ENCODE peak calls at places on chromosomes 13 and 19, in six cellular contexts. G is sigmoid colon, J is HL-60, B is breast epithelium, I is endothelial cell of umbilical vein, D is upper lobe of left lung. N is an unnamed sample.

GRCh38 chr19:38163419-38164290 is 60.4 kb downstream of the DPF1 start:
- DNase-seq in G (no peak), J (no peak), B (no peak), I (no peak), D (no peak), N (no peak)

GRCh38 chr19:51002542-51003311 is 1.3 kb upstream of the KLK8 start:
- DNase-seq in G (peak), J (no peak), B (no peak), I (no peak), D (no peak), N (no peak)

GRCh38 chr13:29893438-29893837 is 43.0 kb upstream of the UBL3 start:
- DNase-seq in G (no peak), J (no peak), B (no peak), I (no peak), D (no peak), N (no peak)

GRCh38 chr19:1967087-1967608 is 26.2 kb downstream of the CSNK1G2 start:
- DNase-seq in G (no peak), J (no peak), B (no peak), I (no peak), D (no peak), N (no peak)

GRCh38 chr13:83987394-83987793 is 105.1 kb upstream of the SLITRK1 start:
- DNase-seq in G (no peak), J (no peak), B (no peak), I (no peak), D (no peak), N (no peak)

GRCh38 chr13:112118451-112119064 is 51.6 kb downstream of the SOX1 start:
- DNase-seq in G (peak), J (no peak), B (no peak), I (no peak), D (no peak), N (no peak)

GRCh38 chr19:31018951-31019350 is 330.3 kb downstream of the TSHZ3 start:
- DNase-seq in G (no peak), J (no peak), B (no peak), I (no peak), D (no peak), N (no peak)

GRCh38 chr19:28685802-28686201 is 527.1 kb downstream of the UQCRFS1 start:
- DNase-seq in G (no peak), J (no peak), B (no peak), I (no peak), D (no peak), N (no peak)

GRCh38 chr19:409515-410242 is 732 bp upstream of the C2CD4C start:
- DNase-seq in G (peak), J (no peak), B (peak), I (no peak), D (peak), N (no peak)

GRCh38 chr19:51462276-51462675 is 4.0 kb upstream of the SIGLEC8 start:
- DNase-seq in G (peak), J (no peak), B (no peak), I (no peak), D (no peak), N (no peak)

GRCh38 chr13:107205318-107206112 is 637.6 kb upstream of the ARGLU1 start:
- DNase-seq in G (no peak), J (peak), B (peak), I (peak), D (peak), N (peak)

GRCh38 chr13:36778083-36778671 is 40.8 kb upstream of the RFXAP start:
- DNase-seq in G (no peak), J (no peak), B (no peak), I (no peak), D (no peak), N (no peak)

GRCh38 chr19:1278713-1279112 is 3.4 kb downstream of the FAM174C start:
- DNase-seq in G (no peak), J (no peak), B (no peak), I (no peak), D (no peak), N (no peak)

GRCh38 chr19:7655581-7655980 is 13.3 kb upstream of the RETN start:
- DNase-seq in G (no peak), J (peak), B (no peak), I (peak), D (peak), N (no peak)

GRCh38 chr19:7657047-7657779 is 11.6 kb upstream of the RETN start:
- DNase-seq in G (no peak), J (peak), B (no peak), I (no peak), D (peak), N (no peak)

GRCh38 chr19:7654401-7654800 is 14.4 kb upstream of the RETN start:
- DNase-seq in G (no peak), J (no peak), B (no peak), I (no peak), D (no peak), N (no peak)

GRCh38 chr19:7662657-7663056 is 6.2 kb upstream of the RETN start:
- DNase-seq in G (no peak), J (no peak), B (no peak), I (no peak), D (no peak), N (no peak)

DNA sequence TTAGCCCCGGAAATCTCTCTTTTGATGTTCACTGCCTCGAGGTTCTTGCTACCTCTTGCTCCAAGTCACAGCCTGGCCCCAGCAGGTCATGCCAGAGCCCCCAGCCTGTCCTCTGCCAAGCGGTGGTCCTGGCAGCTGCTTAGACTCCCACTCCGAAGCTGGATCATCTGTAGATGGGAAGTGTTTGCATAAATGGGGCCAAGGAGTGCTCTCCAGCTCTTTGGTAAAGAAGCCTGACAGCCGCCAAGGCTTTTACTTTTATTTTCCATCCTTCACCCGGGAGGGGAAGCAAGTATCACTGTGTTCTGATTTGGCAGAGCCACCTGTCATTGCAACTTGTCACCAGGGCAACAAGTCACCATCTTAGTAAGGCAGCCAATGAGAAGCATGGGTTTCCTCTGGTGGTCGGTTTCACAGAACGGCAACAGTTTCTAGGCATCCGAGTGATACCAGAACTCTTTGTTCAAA is 10.6 kb upstream of the RETN start:
- DNase-seq in G (no peak), J (no peak), B (no peak), I (no peak), D (peak), N (peak)
- TF ChIP-seq POLR2AphosphoS5 in G (no peak), J (no peak), B (no peak), I (no peak), D (no peak), N (no peak)

GRCh38 chr13:109326601-109327000 is 459.8 kb downstream of the IRS2 start:
- DNase-seq in G (no peak), J (no peak), B (no peak), I (no peak), D (no peak), N (no peak)
- TF ChIP-seq POLR2AphosphoS5 in G (no peak), J (no peak), B (no peak), I (no peak), D (no peak), N (no peak)

GRCh38 chr19:11155373-11156120 is at the start of gene SPC24:
- DNase-seq in G (peak), J (peak), B (peak), I (peak), D (peak), N (peak)
- TF ChIP-seq POLR2AphosphoS5 in G (peak), J (peak), B (peak), I (peak), D (peak), N (peak)

GRCh38 chr19:17209126-17210036 is 5.8 kb upstream of the USE1 start:
- DNase-seq in G (no peak), J (no peak), B (no peak), I (peak), D (no peak), N (peak)
- TF ChIP-seq POLR2AphosphoS5 in G (no peak), J (no peak), B (no peak), I (no peak), D (no peak), N (no peak)

GRCh38 chr19:15212682-15213081 is 11.9 kb upstream of the NOTCH3 start:
- DNase-seq in G (no peak), J (no peak), B (no peak), I (no peak), D (no peak), N (no peak)

GRCh38 chr19:15213715-15214381 is 13.1 kb upstream of the NOTCH3 start:
- DNase-seq in G (no peak), J (no peak), B (no peak), I (no peak), D (no peak), N (no peak)

GRCh38 chr19:15210323-15210774 is 9.6 kb upstream of the NOTCH3 start:
- DNase-seq in G (no peak), J (peak), B (no peak), I (no peak), D (peak), N (no peak)
- TF ChIP-seq POLR2AphosphoS5 in G (no peak), J (peak), B (no peak), I (no peak), D (peak), N (no peak)

DNA sequence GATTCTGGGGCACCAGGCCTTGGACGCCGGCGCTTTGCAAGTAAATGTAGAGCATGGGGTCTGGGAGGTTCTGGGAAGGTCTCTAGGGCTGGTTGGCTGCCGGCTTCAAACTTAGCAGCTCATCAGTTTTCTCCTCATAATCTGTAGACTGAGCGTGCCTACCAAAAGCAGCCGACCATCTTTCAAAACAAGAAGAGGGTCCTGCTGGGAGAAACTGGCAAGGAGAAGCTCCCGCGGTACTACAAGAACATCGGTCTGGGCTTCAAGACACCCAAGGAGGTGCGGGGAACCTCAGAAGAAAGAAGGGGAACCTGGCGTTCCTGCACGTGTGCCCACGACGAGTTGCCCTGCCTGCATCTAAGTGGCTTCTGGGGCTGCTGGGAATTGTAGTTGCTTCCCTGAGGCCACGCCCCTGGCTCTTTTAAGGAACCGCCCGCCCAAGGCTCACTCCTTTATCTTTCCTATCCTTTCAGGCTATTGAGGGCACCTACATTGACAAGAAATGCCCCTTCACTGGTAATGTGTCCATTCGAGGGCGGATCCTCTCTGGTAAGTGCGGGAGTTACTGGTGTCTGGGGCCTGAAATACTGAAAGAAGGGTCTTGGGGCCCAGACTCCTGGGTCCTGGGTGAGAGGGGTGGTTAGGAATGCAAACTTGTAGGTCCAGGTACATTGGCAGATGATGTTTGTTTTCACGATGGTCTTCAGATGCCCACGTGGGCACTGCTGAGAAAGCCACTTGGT is 984 bp downstream of the RPS11 start:
- DNase-seq in G (peak), J (peak), B (no peak), I (peak), D (peak), N (peak)
- TF ChIP-seq POLR2AphosphoS5 in G (no peak), J (peak), B (no peak), I (no peak), D (peak), N (peak)

N was measured in transverse colon.